ENCODE peak calls at places on chromosome 9, in eight cellular contexts. O, H, G, L, Y, K, F and Q are unnamed samples.

GRCh38 chr9:112361602-112362001 is 18.3 kb upstream of the HSDL2 start:
- DNase-seq in O (no peak), H (no peak), G (no peak), L (peak; percentile 60), Y (no peak), K (no peak), F (no peak), Q (no peak)

GRCh38 chr9:111613436-111614040 is 14.1 kb upstream of the PTGR1 start:
- DNase-seq in O (no peak), H (no peak), G (no peak), L (peak; percentile 52), Y (no peak), K (no peak), F (no peak), Q (no peak)

GRCh38 chr9:126915281-126915816 is 767 bp downstream of the RALGPS1 start:
- DNase-seq in O (no peak), H (peak; percentile 41), G (peak; percentile 70), L (no peak), Y (peak; percentile 17), K (no peak), F (peak; percentile 51), Q (no peak)

GRCh38 chr9:94922691-94923107 is 196.2 kb downstream of the AOPEP start:
- DNase-seq in O (peak; percentile 56), H (no peak), G (peak; percentile 86), L (peak; percentile 47), Y (no peak), K (no peak), F (no peak), Q (no peak)

GRCh38 chr9:70061776-70062175 is 18.1 kb downstream of the MAMDC2 start:
- DNase-seq in O (peak; percentile 19), H (no peak), G (no peak), L (no peak), Y (no peak), K (no peak), F (no peak), Q (no peak)

GRCh38 chr9:74304598-74304997 is 192.5 kb upstream of the RORB start:
- DNase-seq in O (no peak), H (no peak), G (no peak), L (no peak), Y (peak; percentile 53), K (no peak), F (no peak), Q (no peak)

GRCh38 chr9:137432687-137433348 is 8.3 kb downstream of the ENTPD8 start:
- DNase-seq in O (no peak), H (no peak), G (no peak), L (no peak), Y (no peak), K (no peak), F (peak; percentile 42), Q (no peak)

GRCh38 chr9:107559499-107560086 is 70.0 kb upstream of the KLF4 start:
- DNase-seq in O (no peak), H (no peak), G (no peak), L (no peak), Y (no peak), K (no peak), F (no peak), Q (no peak)

GRCh38 chr9:80836013-80836412 is 853.3 kb downstream of the TLE1 start:
- DNase-seq in O (no peak), H (no peak), G (no peak), L (no peak), Y (no peak), K (no peak), F (no peak), Q (no peak)

GRCh38 chr9:87970602-87971001 is 3.7 kb downstream of the CDK20 start:
- DNase-seq in O (no peak), H (no peak), G (no peak), L (no peak), Y (no peak), K (no peak), F (no peak), Q (no peak)

GRCh38 chr9:120735009-120735408 is 20.7 kb upstream of the MEGF9 start:
- DNase-seq in O (no peak), H (no peak), G (no peak), L (no peak), Y (no peak), K (no peak), F (no peak), Q (no peak)

GRCh38 chr9:136085815-136086212 is 9.3 kb downstream of the NACC2 start:
- DNase-seq in O (no peak), H (no peak), G (peak; percentile 93), L (no peak), Y (no peak), K (peak; percentile 87), F (peak; percentile 88), Q (no peak)

GRCh38 chr9:115882911-115883310 is 270.7 kb upstream of the PAPPA start:
- DNase-seq in O (no peak), H (no peak), G (no peak), L (peak; percentile 22), Y (no peak), K (no peak), F (no peak), Q (no peak)

GRCh38 chr9:107584186-107584585 is 94.6 kb upstream of the KLF4 start:
- DNase-seq in O (peak; percentile 12), H (no peak), G (no peak), L (no peak), Y (no peak), K (no peak), F (no peak), Q (no peak)

GRCh38 chr9:82961504-82962125 is 101.3 kb downstream of the RASEF start:
- DNase-seq in O (peak; percentile 38), H (no peak), G (peak; percentile 73), L (peak; percentile 80), Y (peak; percentile 85), K (peak; percentile 80), F (peak; percentile 66), Q (peak; percentile 76)

GRCh38 chr9:77846957-77847574 is 184.5 kb downstream of the GNAQ start:
- DNase-seq in O (peak; percentile 54), H (no peak), G (no peak), L (no peak), Y (no peak), K (no peak), F (peak; percentile 66), Q (peak; percentile 55)

DNA sequence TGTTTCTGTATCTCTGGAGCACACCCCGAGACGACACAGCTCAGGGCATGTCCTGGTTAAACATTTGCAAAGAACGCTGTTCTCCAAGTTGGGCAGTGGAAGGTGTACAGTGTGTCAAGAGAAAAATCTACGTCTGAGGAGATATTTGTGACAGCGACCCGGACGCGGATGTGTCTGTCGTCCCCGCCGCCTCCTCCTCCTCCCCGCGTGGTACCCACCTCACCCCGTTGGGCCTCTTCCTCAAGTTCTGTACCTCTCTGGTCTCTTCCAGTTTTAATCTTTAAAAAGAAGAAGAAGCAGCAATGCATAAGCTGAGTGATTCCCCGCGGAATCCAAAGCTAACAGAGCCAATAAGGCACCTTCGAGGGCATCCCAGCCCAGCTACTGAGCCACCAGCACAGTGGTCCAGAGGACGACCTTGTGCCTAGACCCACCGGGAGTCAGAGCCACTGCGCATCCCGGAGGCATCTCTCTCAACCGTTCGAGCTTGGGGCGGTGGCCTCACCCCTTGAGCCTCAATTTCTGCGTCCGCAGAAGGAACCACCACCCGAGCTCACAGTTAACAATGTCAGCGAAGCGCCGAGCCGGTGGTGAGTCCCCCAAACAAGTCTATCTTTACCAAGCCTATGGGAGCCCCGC is 467 bp downstream of the C9orf78 start:
- DNase-seq in O (no peak), H (peak; percentile 55), G (no peak), L (no peak), Y (no peak), K (no peak), F (no peak), Q (no peak)
- H3K27ac ChIP-seq in O (peak overlapping the region; percentile 56), H (peak overlapping the region; percentile 94), G (peak overlapping the region; percentile 95), L (peak overlapping the region; percentile 77), Y (no peak overlapping the region), K (peak overlapping the region; percentile 90), F (peak overlapping the region; percentile 37), Q (peak overlapping the region; percentile 23)

DNA sequence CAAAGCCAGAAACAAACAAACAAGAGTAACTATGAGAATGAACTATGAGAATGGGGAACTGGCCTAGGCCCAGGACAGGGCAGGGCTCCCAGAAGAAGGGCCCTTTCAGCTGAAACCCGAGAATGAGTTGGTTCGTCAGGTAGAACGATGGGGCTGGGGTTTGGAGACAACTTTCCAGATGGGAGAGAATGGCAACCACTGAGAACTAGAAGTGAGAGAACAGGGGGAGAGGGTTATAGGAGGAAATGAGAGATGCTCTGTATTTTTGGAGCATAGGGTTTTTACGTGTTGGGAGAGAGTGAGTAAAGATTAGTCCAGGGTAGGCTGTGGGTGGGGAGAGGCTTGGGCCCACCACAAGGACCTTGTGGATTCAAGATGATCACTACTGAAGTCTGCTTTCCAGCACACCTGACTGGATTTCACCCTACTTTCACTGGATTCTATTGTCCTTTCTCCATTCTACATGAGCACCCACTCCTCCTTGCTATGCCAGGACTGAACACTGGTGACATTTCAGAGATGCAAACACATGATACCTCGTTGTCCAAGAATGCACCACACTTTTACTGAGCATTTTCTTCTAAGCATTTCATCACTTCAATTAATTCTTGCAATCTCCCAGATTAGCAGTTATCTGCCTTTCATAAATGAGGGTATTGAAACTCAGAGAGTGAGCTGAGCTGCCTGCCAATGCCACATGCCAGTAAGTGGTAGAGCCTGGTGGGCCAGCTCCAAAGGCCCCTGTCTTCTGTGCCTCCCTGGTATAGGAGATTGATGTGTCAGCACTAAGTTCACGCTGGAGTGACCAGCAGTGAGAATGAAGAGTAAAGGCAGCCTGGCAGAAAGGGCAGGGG is 3.2 kb upstream of the TMEM268 start:
- DNase-seq in O (no peak), H (no peak), G (no peak), L (no peak), Y (no peak), K (no peak), F (no peak), Q (no peak)
- H3K27ac ChIP-seq in O (no peak overlapping the region), H (no peak overlapping the region), G (no peak overlapping the region), L (no peak overlapping the region), Y (no peak overlapping the region), K (no peak overlapping the region), F (no peak overlapping the region), Q (no peak overlapping the region)

GRCh38 chr9:8872802-8873201 is 1073.2 kb upstream of the DMAC1 start:
- DNase-seq in O (peak; percentile 60), H (no peak), G (no peak), L (no peak), Y (no peak), K (no peak), F (no peak), Q (no peak)
- H3K27ac ChIP-seq in O (no peak overlapping the region), H (no peak overlapping the region), G (no peak overlapping the region), L (no peak overlapping the region), Y (no peak overlapping the region), K (peak overlapping the region; percentile 89), F (no peak overlapping the region), Q (no peak overlapping the region)

GRCh38 chr9:90921104-90921503 is 119.5 kb downstream of the SYK start:
- DNase-seq in O (no peak), H (no peak), G (peak; percentile 95), L (no peak), Y (no peak), K (no peak), F (peak; percentile 80), Q (no peak)

GRCh38 chr9:90915693-90916092 is 114.1 kb downstream of the SYK start:
- DNase-seq in O (no peak), H (no peak), G (no peak), L (peak; percentile 36), Y (no peak), K (no peak), F (no peak), Q (peak; percentile 44)

GRCh38 chr9:90916147-90916734 is 114.6 kb downstream of the SYK start:
- DNase-seq in O (no peak), H (no peak), G (no peak), L (no peak), Y (no peak), K (no peak), F (no peak), Q (no peak)

GRCh38 chr9:90921969-90922368 is 120.3 kb downstream of the SYK start:
- DNase-seq in O (no peak), H (no peak), G (no peak), L (no peak), Y (no peak), K (no peak), F (no peak), Q (no peak)

GRCh38 chr9:90919883-90920282 is 118.3 kb downstream of the SYK start:
- DNase-seq in O (no peak), H (no peak), G (no peak), L (no peak), Y (no peak), K (no peak), F (no peak), Q (no peak)
- H3K27ac ChIP-seq in O (no peak overlapping the region), H (no peak overlapping the region), G (no peak overlapping the region), L (no peak overlapping the region), Y (no peak overlapping the region), K (no peak overlapping the region), F (peak overlapping the region; percentile 90), Q (no peak overlapping the region)